ENCODE peak calls at places on chromosomes 2 and 18, in six cellular contexts. U is hippocampal formation, V is OCI-LY7, X is prostate gland, K is sciatic nerve, C is HT1080. G is an unnamed sample.

GRCh38 chr2:219099319-219099718 is 38.6 kb upstream of the IHH start:
- DNase-seq in K (no peak), V (no peak), X (no peak), U (no peak), C (peak), G (no peak)

GRCh38 chr2:232540441-232541041 is 1.0 kb downstream of the CHRNG start:
- DNase-seq in K (peak), X (no peak), U (no peak), C (no peak), V (no peak), G (no peak)

GRCh38 chr2:41004700-41005099 is 552.8 kb upstream of the SLC8A1 start:
- DNase-seq in V (no peak), X (no peak), K (no peak), C (no peak), U (no peak), G (no peak)

GRCh38 chr2:217990389-217990788 is 12.4 kb downstream of the TNS1 start:
- DNase-seq in K (peak), C (no peak), V (no peak), X (no peak), U (no peak), G (no peak)

GRCh38 chr2:232937278-232937906 is 67.3 kb downstream of the SNORC start:
- DNase-seq in X (no peak), C (peak), U (no peak), V (no peak), K (no peak), G (peak)

GRCh38 chr18:49024408-49024807 is 73.6 kb upstream of the SMAD7 start:
- DNase-seq in C (no peak), V (peak), K (no peak), U (no peak), X (no peak), G (no peak)

GRCh38 chr2:204583773-204584172 is 38.5 kb downstream of the PARD3B start:
- DNase-seq in V (no peak), X (no peak), U (no peak), K (no peak), C (no peak), G (no peak)

GRCh38 chr18:54086046-54086802 is 138.2 kb downstream of the MBD2 start:
- DNase-seq in V (no peak), U (no peak), X (no peak), K (no peak), C (peak), G (no peak)

GRCh38 chr2:120109186-120110061 is 96.5 kb downstream of the EPB41L5 start:
- DNase-seq in C (peak), V (peak), U (peak), K (no peak), X (no peak), G (no peak)

GRCh38 chr18:63421514-63421913 is 762 bp downstream of the VPS4B start:
- DNase-seq in X (no peak), U (no peak), C (no peak), K (no peak), V (peak), G (no peak)

GRCh38 chr2:71742953-71743601 is 289.7 kb downstream of the DYSF start:
- DNase-seq in K (peak), V (no peak), U (no peak), X (peak), C (peak), G (peak)

GRCh38 chr2:119476301-119477117 is 44.9 kb downstream of the TMEM37 start:
- DNase-seq in K (no peak), V (peak), C (peak), X (peak), U (peak), G (peak)

GRCh38 chr2:239078128-239078924 is 230.4 kb downstream of the TWIST2 start:
- DNase-seq in K (no peak), C (no peak), V (no peak), X (no peak), U (no peak), G (no peak)

GRCh38 chr2:6224267-6224666 is 532.1 kb downstream of the SOX11 start:
- DNase-seq in V (peak), U (no peak), K (no peak), X (no peak), C (peak), G (no peak)

GRCh38 chr18:75057169-75057789 is 151.7 kb downstream of the PTGR3 start:
- DNase-seq in C (no peak), X (no peak), V (no peak), K (no peak), U (no peak), G (no peak)

GRCh38 chr2:149715005-149715592 is 127.5 kb upstream of the MMADHC start:
- DNase-seq in K (no peak), U (no peak), C (peak), X (no peak), V (peak), G (peak)

GRCh38 chr18:57930476-57930875 is 113.5 kb upstream of the NEDD4L start:
- DNase-seq in V (no peak), K (no peak), C (peak), U (no peak), X (no peak), G (no peak)

GRCh38 chr2:15298769-15299168 is 262.4 kb downstream of the NBAS start:
- DNase-seq in X (no peak), K (no peak), U (no peak), C (peak), V (no peak), G (no peak)

GRCh38 chr18:76252880-76253279 is 242.2 kb downstream of the ZNF516 start:
- DNase-seq in V (peak), X (no peak), K (no peak), C (no peak), U (no peak), G (no peak)

GRCh38 chr2:204000446-204000845 is 63.9 kb downstream of the ICOS start:
- DNase-seq in V (no peak), K (no peak), C (no peak), U (no peak), X (no peak), G (no peak)

GRCh38 chr2:213157242-213157641 is 5.8 kb upstream of the IKZF2 start:
- DNase-seq in U (no peak), K (no peak), C (no peak), X (no peak), V (peak), G (no peak)

GRCh38 chr18:79664525-79665125 is 15.0 kb upstream of the CTDP1 start:
- DNase-seq in U (no peak), K (no peak), V (no peak), X (no peak), C (peak), G (no peak)

GRCh38 chr18:35721431-35722081 is 140.0 kb downstream of the GALNT1 start:
- DNase-seq in K (no peak), C (no peak), U (no peak), X (no peak), V (no peak), G (no peak)

GRCh38 chr2:231518771-231519170 is 11.5 kb downstream of the NMUR1 start:
- DNase-seq in X (no peak), V (no peak), K (no peak), C (no peak), U (no peak), G (no peak)

GRCh38 chr2:217090024-217090473 is 230.2 kb upstream of the TNP1 start:
- DNase-seq in U (no peak), X (no peak), K (no peak), V (peak), C (peak), G (no peak)

GRCh38 chr2:173388795-173389194 is 34.1 kb downstream of the CDCA7 start:
- DNase-seq in C (no peak), K (no peak), X (no peak), U (no peak), V (no peak), G (no peak)

GRCh38 chr2:28753043-28753683 is 1.5 kb downstream of the PPP1CB start:
- DNase-seq in K (no peak), X (peak), U (peak), C (peak), V (peak), G (peak)

GRCh38 chr2:72883356-72883962 is 3.7 kb upstream of the SPR start:
- DNase-seq in X (no peak), K (no peak), V (peak), C (no peak), U (no peak), G (no peak)

GRCh38 chr2:206920936-206921335 is 18.4 kb upstream of the CPO start:
- DNase-seq in U (no peak), X (no peak), C (peak), V (no peak), K (no peak), G (no peak)

GRCh38 chr18:49907346-49907929 is 94.1 kb upstream of the ACAA2 start:
- DNase-seq in K (no peak), V (no peak), C (peak), U (no peak), X (no peak), G (no peak)

GRCh38 chr18:72652990-72653593 is 109.0 kb upstream of the CBLN2 start:
- DNase-seq in X (no peak), C (peak), V (peak), K (no peak), U (no peak), G (peak)

GRCh38 chr2:28955492-28955891 is 25.6 kb upstream of the TOGARAM2 start:
- DNase-seq in X (no peak), V (no peak), K (no peak), U (no peak), C (no peak), G (no peak)